ENCODE peak calls at places on chromosomes 4 and X, in seven cellular contexts. V, A, D, U, J, N and F are unnamed samples.

GRCh38 chrX:105263171-105263570 is 42.7 kb upstream of the TEX13A start:
- DNase-seq in V (no peak), A (no peak), D (no peak), U (no peak), J (no peak), N (no peak), F (no peak)

GRCh38 chrX:17081969-17082368 is 135.5 kb downstream of the REPS2 start:
- DNase-seq in V (peak), A (no peak), D (no peak), U (no peak), J (no peak), N (no peak), F (no peak)

GRCh38 chr4:170090667-170091052 is 904 bp upstream of the AADAT start:
- DNase-seq in V (no peak), A (no peak), D (no peak), U (peak), J (no peak), N (no peak), F (no peak)

GRCh38 chr4:53744446-53745160 is 153.3 kb upstream of the LNX1 start:
- DNase-seq in V (no peak), A (no peak), D (no peak), U (no peak), J (no peak), N (no peak), F (no peak)

GRCh38 chr4:40998680-40999358 is 215.5 kb downstream of the APBB2 start:
- DNase-seq in V (no peak), A (no peak), D (no peak), U (peak), J (no peak), N (no peak), F (peak)

GRCh38 chrX:110135618-110136017 is 132.7 kb downstream of the TMEM164 start:
- DNase-seq in V (no peak), A (no peak), D (no peak), U (no peak), J (no peak), N (no peak), F (no peak)

GRCh38 chr4:34261799-34262314 is 1982.5 kb downstream of the ARAP2 start:
- DNase-seq in V (no peak), A (no peak), D (no peak), U (no peak), J (no peak), N (no peak), F (no peak)

GRCh38 chr4:176404591-176404990 is 84.8 kb downstream of the SPCS3 start:
- DNase-seq in V (no peak), A (no peak), D (no peak), U (peak), J (no peak), N (no peak), F (no peak)

GRCh38 chrX:40524423-40524822 is 56.3 kb upstream of the ATP6AP2 start:
- DNase-seq in V (no peak), A (no peak), D (no peak), U (no peak), J (no peak), N (no peak), F (no peak)

GRCh38 chr4:113935190-113935589 is 44.3 kb downstream of the ARSJ start:
- DNase-seq in V (no peak), A (no peak), D (no peak), U (no peak), J (no peak), N (no peak), F (no peak)

GRCh38 chrX:95889279-95889678 is 795.4 kb upstream of the DIAPH2 start:
- DNase-seq in V (no peak), A (no peak), D (no peak), U (no peak), J (no peak), N (no peak), F (no peak)

GRCh38 chrX:115897956-115898355 is 272.6 kb upstream of the AGTR2 start:
- DNase-seq in V (no peak), A (no peak), D (no peak), U (no peak), J (no peak), N (no peak), F (no peak)

GRCh38 chr4:150212927-150213326 is 134.7 kb downstream of the DCLK2 start:
- DNase-seq in V (no peak), A (no peak), D (no peak), U (no peak), J (no peak), N (no peak), F (no peak)

GRCh38 chrX:154002215-154002719 is 17.4 kb downstream of the IRAK1 start:
- DNase-seq in V (peak), A (no peak), D (peak), U (no peak), J (no peak), N (no peak), F (no peak)

GRCh38 chrX:115065304-115065703 is 47.9 kb upstream of the IL13RA2 start:
- DNase-seq in V (no peak), A (no peak), D (no peak), U (no peak), J (no peak), N (no peak), F (no peak)

GRCh38 chr4:31160146-31160545 is 440.0 kb downstream of the PCDH7 start:
- DNase-seq in V (no peak), A (no peak), D (no peak), U (no peak), J (no peak), N (no peak), F (no peak)

GRCh38 chr4:121108557-121108956 is 36.2 kb upstream of the NDNF start:
- DNase-seq in V (no peak), A (no peak), D (no peak), U (no peak), J (peak), N (no peak), F (no peak)

GRCh38 chr4:85028910-85029309 is 62.4 kb upstream of the WDFY3 start:
- DNase-seq in V (no peak), A (no peak), D (no peak), U (no peak), J (no peak), N (no peak), F (no peak)

GRCh38 chrX:112784692-112785091 is 55.9 kb downstream of the AMOT start:
- DNase-seq in V (no peak), A (no peak), D (no peak), U (no peak), J (no peak), N (no peak), F (no peak)

GRCh38 chr4:10582059-10582686 is 102.4 kb downstream of the CLNK start:
- DNase-seq in V (peak), A (no peak), D (no peak), U (peak), J (peak), N (peak), F (peak)

GRCh38 chrX:43644124-43644701 is 11.9 kb upstream of the MAOA start:
- DNase-seq in V (peak), A (no peak), D (no peak), U (peak), J (no peak), N (no peak), F (no peak)

GRCh38 chrX:39206746-39207145 is 405.5 kb downstream of the MID1IP1 start:
- DNase-seq in V (no peak), A (no peak), D (no peak), U (no peak), J (no peak), N (no peak), F (no peak)

GRCh38 chr4:183444953-183445543 is 612 bp downstream of the CDKN2AIP start:
- DNase-seq in V (peak), A (no peak), D (no peak), U (peak), J (no peak), N (peak), F (no peak)